ENCODE peak calls at places on chromosomes 4 and X, in seven cellular contexts. One of them, this sample, is unnamed.

GRCh38 chrX:57900961-57901360 is 9.3 kb downstream of the ZXDA start:
- DNase-seq in neuronal stem cell: no peak
- DNase-seq in stimulated activated CD4-positive, alpha-beta T cell treated with anti-CD3 and anti-CD28 coated beads, Interleukin-15, amount 100 ng/mL, for 24 hours: no peak
- DNase-seq in NCI-H510A treated with DMSO at 0.1 percent for 48 hours: no peak
- DNase-seq in LoVo: no peak
- DNase-seq in left colon: no peak
- DNase-seq in B cell: no peak
- DNase-seq in this sample: no peak

GRCh38 chrX:132023896-132024386 is 839 bp downstream of the STK26 start:
- DNase-seq in B cell: no peak
- DNase-seq in stimulated activated CD4-positive, alpha-beta T cell treated with anti-CD3 and anti-CD28 coated beads, Interleukin-15, amount 100 ng/mL, for 24 hours: peak
- DNase-seq in neuronal stem cell: peak
- DNase-seq in LoVo: peak
- DNase-seq in NCI-H510A treated with DMSO at 0.1 percent for 48 hours: peak
- DNase-seq in left colon: no peak
- DNase-seq in this sample: no peak

GRCh38 chrX:77431227-77431626 is 16.0 kb upstream of the FGF16 start:
- DNase-seq in neuronal stem cell: no peak
- DNase-seq in NCI-H510A treated with DMSO at 0.1 percent for 48 hours: no peak
- DNase-seq in stimulated activated CD4-positive, alpha-beta T cell treated with anti-CD3 and anti-CD28 coated beads, Interleukin-15, amount 100 ng/mL, for 24 hours: no peak
- DNase-seq in B cell: no peak
- DNase-seq in left colon: no peak
- DNase-seq in LoVo: no peak
- DNase-seq in this sample: no peak

GRCh38 chr4:10028910-10029309 is 7.6 kb upstream of the SLC2A9 start:
- DNase-seq in left colon: no peak
- DNase-seq in LoVo: peak
- DNase-seq in B cell: no peak
- DNase-seq in NCI-H510A treated with DMSO at 0.1 percent for 48 hours: no peak
- DNase-seq in stimulated activated CD4-positive, alpha-beta T cell treated with anti-CD3 and anti-CD28 coated beads, Interleukin-15, amount 100 ng/mL, for 24 hours: no peak
- DNase-seq in neuronal stem cell: no peak
- DNase-seq in this sample: no peak

GRCh38 chr4:78542373-78542772 is 9.2 kb upstream of the ANXA3 start:
- DNase-seq in NCI-H510A treated with DMSO at 0.1 percent for 48 hours: no peak
- DNase-seq in left colon: no peak
- DNase-seq in LoVo: no peak
- DNase-seq in neuronal stem cell: no peak
- DNase-seq in stimulated activated CD4-positive, alpha-beta T cell treated with anti-CD3 and anti-CD28 coated beads, Interleukin-15, amount 100 ng/mL, for 24 hours: no peak
- DNase-seq in B cell: no peak
- DNase-seq in this sample: no peak

GRCh38 chr4:2290488-2290887 is 28.6 kb upstream of the MXD4 start:
- DNase-seq in B cell: peak
- DNase-seq in NCI-H510A treated with DMSO at 0.1 percent for 48 hours: no peak
- DNase-seq in neuronal stem cell: no peak
- DNase-seq in LoVo: no peak
- DNase-seq in stimulated activated CD4-positive, alpha-beta T cell treated with anti-CD3 and anti-CD28 coated beads, Interleukin-15, amount 100 ng/mL, for 24 hours: peak
- DNase-seq in left colon: no peak
- DNase-seq in this sample: peak

GRCh38 chr4:71396382-71396781 is 57.6 kb downstream of the SLC4A4 start:
- DNase-seq in neuronal stem cell: no peak
- DNase-seq in stimulated activated CD4-positive, alpha-beta T cell treated with anti-CD3 and anti-CD28 coated beads, Interleukin-15, amount 100 ng/mL, for 24 hours: no peak
- DNase-seq in NCI-H510A treated with DMSO at 0.1 percent for 48 hours: no peak
- DNase-seq in LoVo: no peak
- DNase-seq in B cell: no peak
- DNase-seq in left colon: no peak
- DNase-seq in this sample: no peak

GRCh38 chr4:139819082-139819481 is 153.5 kb downstream of the MGST2 start:
- DNase-seq in neuronal stem cell: no peak
- DNase-seq in stimulated activated CD4-positive, alpha-beta T cell treated with anti-CD3 and anti-CD28 coated beads, Interleukin-15, amount 100 ng/mL, for 24 hours: no peak
- DNase-seq in NCI-H510A treated with DMSO at 0.1 percent for 48 hours: peak
- DNase-seq in LoVo: no peak
- DNase-seq in left colon: no peak
- DNase-seq in B cell: no peak
- DNase-seq in this sample: no peak

GRCh38 chrX:46628406-46629371 is 55.1 kb downstream of the CHST7 start:
- DNase-seq in LoVo: no peak
- DNase-seq in NCI-H510A treated with DMSO at 0.1 percent for 48 hours: no peak
- DNase-seq in neuronal stem cell: no peak
- DNase-seq in B cell: peak
- DNase-seq in stimulated activated CD4-positive, alpha-beta T cell treated with anti-CD3 and anti-CD28 coated beads, Interleukin-15, amount 100 ng/mL, for 24 hours: peak
- DNase-seq in left colon: no peak
- DNase-seq in this sample: no peak

GRCh38 chrX:97766496-97767095 is 882.9 kb downstream of the RPA4 start:
- DNase-seq in B cell: no peak
- DNase-seq in NCI-H510A treated with DMSO at 0.1 percent for 48 hours: no peak
- DNase-seq in LoVo: no peak
- DNase-seq in left colon: no peak
- DNase-seq in neuronal stem cell: no peak
- DNase-seq in stimulated activated CD4-positive, alpha-beta T cell treated with anti-CD3 and anti-CD28 coated beads, Interleukin-15, amount 100 ng/mL, for 24 hours: no peak
- DNase-seq in this sample: no peak

GRCh38 chr4:48653217-48654014 is 126.7 kb downstream of the FRYL start:
- DNase-seq in NCI-H510A treated with DMSO at 0.1 percent for 48 hours: no peak
- DNase-seq in neuronal stem cell: peak
- DNase-seq in B cell: no peak
- DNase-seq in stimulated activated CD4-positive, alpha-beta T cell treated with anti-CD3 and anti-CD28 coated beads, Interleukin-15, amount 100 ng/mL, for 24 hours: peak
- DNase-seq in left colon: peak
- DNase-seq in LoVo: no peak
- DNase-seq in this sample: no peak

GRCh38 chrX:153353416-153353815 is 19.5 kb downstream of the ZNF275 start:
- DNase-seq in LoVo: no peak
- DNase-seq in neuronal stem cell: no peak
- DNase-seq in left colon: no peak
- DNase-seq in stimulated activated CD4-positive, alpha-beta T cell treated with anti-CD3 and anti-CD28 coated beads, Interleukin-15, amount 100 ng/mL, for 24 hours: no peak
- DNase-seq in B cell: no peak
- DNase-seq in NCI-H510A treated with DMSO at 0.1 percent for 48 hours: no peak
- DNase-seq in this sample: no peak